ENCODE peak calls at places on chromosomes 16 and 17, in four cellular contexts. Y is K562, V is H1, Z is GM12878. E is an unnamed sample. For H4K20me1, the result is how much of the 10 kb centered on the place peaks cover.

GRCh38 chr16:80318107-80318506 is 222.7 kb upstream of the DYNLRB2 start:
- DNase-seq in Y (no peak), V (no peak), Z (no peak), E (no peak)

GRCh38 chr17:31329221-31329620 is 7.8 kb upstream of the EVI2A start:
- DNase-seq in Y (no peak), V (no peak), Z (no peak), E (no peak)

GRCh38 chr16:84087461-84088151 is 29.1 kb downstream of the MBTPS1 start:
- DNase-seq in Y (no peak), V (no peak), Z (no peak), E (no peak)

GRCh38 chr16:23974223-23974622 is 138.4 kb downstream of the PRKCB start:
- DNase-seq in Y (no peak), V (peak), Z (no peak), E (no peak)

GRCh38 chr17:7929158-7930029 is at the start of gene KCNAB3:
- DNase-seq in Y (peak), V (peak), Z (no peak), E (no peak)

GRCh38 chr16:27839419-27839818 is 224.1 kb downstream of the GSG1L start:
- DNase-seq in Y (peak), V (no peak), Z (no peak), E (no peak)

GRCh38 chr17:17413215-17413792 is 63.5 kb upstream of the MED9 start:
- DNase-seq in Y (no peak), V (no peak), Z (no peak), E (no peak)

GRCh38 chr16:70695351-70696070 is 9.7 kb upstream of the MTSS2 start:
- DNase-seq in Y (peak), V (no peak), Z (no peak), E (no peak)

GRCh38 chr17:39404542-39405378 is 3.3 kb upstream of the FBXL20 start:
- DNase-seq in Y (peak), V (no peak), Z (no peak), E (no peak)

GRCh38 chr16:81053761-81054160 is 18.1 kb downstream of the ATMIN start:
- DNase-seq in Y (no peak), V (no peak), Z (no peak), E (no peak)

GRCh38 chr16:19113577-19114358 is at the start of gene ITPRIPL2:
- DNase-seq in Y (peak), V (peak), Z (no peak), E (peak)

GRCh38 chr17:42078396-42079042 is 19.8 kb downstream of the ZNF385C start:
- DNase-seq in Y (peak), V (no peak), Z (no peak), E (no peak)

GRCh38 chr16:51818342-51818944 is 667.4 kb upstream of the SALL1 start:
- DNase-seq in Y (peak), V (peak), Z (no peak), E (no peak)

GRCh38 chr16:58440094-58440493 is 47.8 kb downstream of the GINS3 start:
- DNase-seq in Y (no peak), V (no peak), Z (no peak), E (no peak)

GRCh38 chr16:22938647-22939046 is 124.7 kb downstream of the HS3ST2 start:
- DNase-seq in Y (no peak), V (no peak), Z (no peak), E (no peak)
- TF ChIP-seq ATF3 in Y (no peak), V (no peak), Z (no peak), E (no peak)

GRCh38 chr16:85635545-85636140 is 22.5 kb downstream of the GSE1 start:
- DNase-seq in Y (no peak), V (no peak), Z (no peak), E (no peak)
- H4K20me1 ChIP-seq in Y (half or more), V (under half), Z (under half), E (under half)

GRCh38 chr16:78102865-78103264 is 3.4 kb downstream of the WWOX start:
- DNase-seq in Y (no peak), V (no peak), Z (no peak), E (no peak)
- TF ChIP-seq EGR1 in Y (no peak), V (no peak), Z (no peak), E (no peak)

DNA sequence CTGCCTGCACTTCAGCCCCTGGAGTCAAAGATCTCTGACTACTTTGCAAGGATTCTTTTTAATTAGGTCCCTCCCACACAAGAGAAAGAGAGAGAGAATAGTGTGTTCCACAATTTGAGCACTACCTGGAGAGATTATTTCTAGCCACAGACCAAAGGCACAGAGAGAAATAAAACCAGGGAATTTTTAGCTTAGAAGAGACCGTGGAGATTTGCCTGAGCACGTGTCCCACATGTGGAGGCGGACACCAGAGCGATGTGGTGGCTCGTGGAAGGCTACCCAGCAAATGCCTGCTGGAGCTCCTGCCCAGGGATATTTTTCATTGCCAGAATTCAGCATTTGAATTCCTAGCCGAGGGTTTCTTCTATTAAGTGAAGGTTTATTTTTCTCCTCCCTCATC is 50.6 kb downstream of the MGAT5B start:
- DNase-seq in Y (no peak), V (no peak), Z (no peak), E (no peak)
- TF ChIP-seq ATF3 in Y (no peak), V (no peak), Z (no peak), E (no peak)

DNA sequence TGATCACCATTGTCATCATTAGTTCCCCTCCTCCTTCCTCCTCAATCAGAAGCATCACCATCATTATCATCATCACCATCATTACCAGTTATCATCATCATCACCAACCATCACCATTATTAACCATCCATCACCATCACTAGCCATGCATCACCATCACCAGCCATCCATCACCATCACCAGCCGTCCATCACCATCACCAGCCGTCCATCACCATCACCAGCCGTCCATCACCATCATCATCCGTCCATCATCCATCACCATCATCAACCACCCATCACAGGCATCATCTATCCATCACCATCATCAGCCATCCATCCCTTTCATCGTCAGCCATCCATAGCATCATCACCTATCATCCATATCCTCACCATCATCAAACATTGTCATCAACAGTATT is 382.0 kb downstream of the CPPED1 start:
- DNase-seq in Y (no peak), V (no peak), Z (no peak), E (no peak)
- H4K20me1 ChIP-seq in Y (under half), V (under half), Z (under half), E (under half)

GRCh38 chr16:53817812-53818211 is 113.9 kb downstream of the FTO start:
- DNase-seq in Y (no peak), V (no peak), Z (no peak), E (no peak)

GRCh38 chr16:53817117-53817516 is 113.2 kb downstream of the FTO start:
- DNase-seq in Y (no peak), V (no peak), Z (no peak), E (peak)

GRCh38 chr16:53821957-53822625 is 118.1 kb downstream of the FTO start:
- DNase-seq in Y (no peak), V (no peak), Z (no peak), E (no peak)

GRCh38 chr16:53822936-53823529 is 119.1 kb downstream of the FTO start:
- DNase-seq in Y (no peak), V (no peak), Z (peak), E (no peak)

DNA sequence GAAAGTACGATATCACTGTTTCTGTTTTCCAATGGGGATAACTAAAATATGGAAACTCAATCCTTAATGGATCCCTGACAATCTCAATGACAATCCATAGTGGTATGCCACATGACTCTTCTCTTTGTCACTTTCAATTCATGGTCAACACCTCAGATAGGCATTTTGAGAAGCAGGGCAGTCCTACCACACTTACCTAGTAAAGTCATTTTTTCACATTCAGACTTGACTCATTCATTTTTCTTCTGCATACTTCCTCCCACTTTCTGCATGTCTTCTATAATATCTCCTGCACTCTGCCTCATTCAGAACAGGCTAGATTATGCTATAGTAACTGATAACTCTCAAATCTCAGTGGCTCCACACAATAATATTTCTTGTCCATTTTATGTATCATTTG is 117.5 kb downstream of the FTO start:
- DNase-seq in Y (no peak), V (no peak), Z (no peak), E (no peak)
- TF ChIP-seq EGR1 in Y (no peak), V (no peak), Z (no peak), E (no peak)

DNA sequence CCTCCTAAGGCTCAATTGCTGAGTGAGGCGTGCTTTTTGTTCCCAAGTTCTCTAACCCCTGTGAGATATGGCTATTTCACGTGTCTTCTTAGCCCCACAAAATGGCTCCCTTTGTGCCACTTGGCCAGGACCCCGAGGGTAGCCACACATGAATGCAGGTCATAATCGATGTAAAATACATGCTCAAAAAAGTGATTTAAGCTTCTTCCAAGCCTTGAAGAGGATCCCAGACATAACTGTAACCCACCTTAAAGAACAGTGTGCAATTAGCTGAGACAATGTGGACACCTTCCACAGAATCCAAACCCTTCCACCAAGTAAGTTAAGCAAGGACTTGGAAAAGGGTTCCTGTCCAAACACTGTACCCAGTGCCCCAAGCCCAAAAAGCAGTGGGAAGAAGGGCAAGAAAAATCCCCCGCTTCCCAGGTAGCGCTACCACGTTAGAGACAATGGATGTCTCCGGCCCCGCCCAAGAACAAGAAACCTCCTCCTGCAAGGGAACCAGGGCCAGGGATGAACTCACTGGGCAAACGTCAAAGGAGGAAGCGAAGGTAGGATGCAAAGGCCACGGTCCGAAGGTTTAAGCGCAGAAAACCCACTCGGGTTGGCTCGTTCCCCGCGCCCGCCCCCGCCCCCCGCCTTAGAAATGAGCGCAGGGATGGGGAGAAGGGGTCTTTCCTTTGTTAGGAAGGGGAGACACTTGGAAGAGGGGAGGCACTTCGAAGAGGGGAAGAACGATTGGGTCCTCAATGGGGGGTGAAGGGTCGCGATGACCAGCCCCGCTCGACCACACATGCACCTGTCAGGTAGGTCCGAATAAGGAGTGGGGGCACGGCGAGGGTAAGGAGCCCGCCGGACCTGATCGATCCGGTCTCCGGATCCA is 1.1 kb downstream of the JPT1 start:
- DNase-seq in Y (peak), V (no peak), Z (no peak), E (no peak)
- TF ChIP-seq ATF3 in Y (no peak), V (no peak), Z (no peak), E (no peak)

E was measured in HCT116.